ENCODE peak calls at places on chromosomes 1 and 21, in eight cellular contexts. One of them, this sample, is unnamed.

GRCh38 chr1:117928881-117929339 is 511 bp downstream of the GDAP2 start:
- DNase-seq in ELF-1: peak; percentile 73
- DNase-seq in kidney glomerular epithelial cell: no peak
- DNase-seq in HS-5: peak; percentile 30
- DNase-seq in stimulated activated CD4-positive, alpha-beta T cell treated with anti-CD3 and anti-CD28 coated beads, Interleukin-2, amount 100 ng/mL, for 24 hours: no peak
- DNase-seq in GM12878: no peak
- DNase-seq in bronchial epithelial cell: peak; percentile 63
- DNase-seq in activated CD4-positive, CD25-positive, alpha-beta regulatory T cell treated with anti-CD3 and anti-CD28 coated beads, Interleukin-2, amount 50 U/mL, for 16 hours: peak; percentile 3
- DNase-seq in this sample: peak; percentile 63

GRCh38 chr21:35075546-35075945 is 26.4 kb upstream of the RUNX1 start:
- DNase-seq in kidney glomerular epithelial cell: peak; percentile 77
- DNase-seq in ELF-1: peak; percentile 13
- DNase-seq in HS-5: peak; percentile 31
- DNase-seq in GM12878: no peak
- DNase-seq in bronchial epithelial cell: peak; percentile 79
- DNase-seq in activated CD4-positive, CD25-positive, alpha-beta regulatory T cell treated with anti-CD3 and anti-CD28 coated beads, Interleukin-2, amount 50 U/mL, for 16 hours: no peak
- DNase-seq in stimulated activated CD4-positive, alpha-beta T cell treated with anti-CD3 and anti-CD28 coated beads, Interleukin-2, amount 100 ng/mL, for 24 hours: no peak
- DNase-seq in this sample: no peak

GRCh38 chr1:113391643-113392271 is 1.4 kb downstream of the MAGI3 start:
- DNase-seq in kidney glomerular epithelial cell: peak; percentile 7
- DNase-seq in bronchial epithelial cell: peak; percentile 71
- DNase-seq in HS-5: no peak
- DNase-seq in ELF-1: no peak
- DNase-seq in stimulated activated CD4-positive, alpha-beta T cell treated with anti-CD3 and anti-CD28 coated beads, Interleukin-2, amount 100 ng/mL, for 24 hours: no peak
- DNase-seq in activated CD4-positive, CD25-positive, alpha-beta regulatory T cell treated with anti-CD3 and anti-CD28 coated beads, Interleukin-2, amount 50 U/mL, for 16 hours: no peak
- DNase-seq in GM12878: no peak
- DNase-seq in this sample: no peak

GRCh38 chr21:44303490-44303981 is 3.7 kb downstream of the PFKL start:
- DNase-seq in stimulated activated CD4-positive, alpha-beta T cell treated with anti-CD3 and anti-CD28 coated beads, Interleukin-2, amount 100 ng/mL, for 24 hours: no peak
- DNase-seq in kidney glomerular epithelial cell: no peak
- DNase-seq in bronchial epithelial cell: no peak
- DNase-seq in activated CD4-positive, CD25-positive, alpha-beta regulatory T cell treated with anti-CD3 and anti-CD28 coated beads, Interleukin-2, amount 50 U/mL, for 16 hours: no peak
- DNase-seq in HS-5: no peak
- DNase-seq in ELF-1: no peak
- DNase-seq in GM12878: no peak
- DNase-seq in this sample: no peak

GRCh38 chr1:24384251-24385090 is 29.1 kb downstream of the STPG1 start:
- DNase-seq in bronchial epithelial cell: peak; percentile 96
- DNase-seq in HS-5: no peak
- DNase-seq in kidney glomerular epithelial cell: peak; percentile 52
- DNase-seq in activated CD4-positive, CD25-positive, alpha-beta regulatory T cell treated with anti-CD3 and anti-CD28 coated beads, Interleukin-2, amount 50 U/mL, for 16 hours: no peak
- DNase-seq in GM12878: no peak
- DNase-seq in stimulated activated CD4-positive, alpha-beta T cell treated with anti-CD3 and anti-CD28 coated beads, Interleukin-2, amount 100 ng/mL, for 24 hours: peak; percentile 37
- DNase-seq in ELF-1: no peak
- DNase-seq in this sample: peak; percentile 66

GRCh38 chr1:207021139-207021861 is 11.3 kb downstream of the C1orf116 start:
- DNase-seq in stimulated activated CD4-positive, alpha-beta T cell treated with anti-CD3 and anti-CD28 coated beads, Interleukin-2, amount 100 ng/mL, for 24 hours: no peak
- DNase-seq in ELF-1: no peak
- DNase-seq in kidney glomerular epithelial cell: no peak
- DNase-seq in GM12878: no peak
- DNase-seq in HS-5: no peak
- DNase-seq in bronchial epithelial cell: peak; percentile 85
- DNase-seq in activated CD4-positive, CD25-positive, alpha-beta regulatory T cell treated with anti-CD3 and anti-CD28 coated beads, Interleukin-2, amount 50 U/mL, for 16 hours: no peak
- DNase-seq in this sample: no peak

GRCh38 chr1:59079434-59080135 is 217.3 kb upstream of the FGGY start:
- DNase-seq in ELF-1: no peak
- DNase-seq in HS-5: no peak
- DNase-seq in stimulated activated CD4-positive, alpha-beta T cell treated with anti-CD3 and anti-CD28 coated beads, Interleukin-2, amount 100 ng/mL, for 24 hours: no peak
- DNase-seq in GM12878: no peak
- DNase-seq in kidney glomerular epithelial cell: no peak
- DNase-seq in bronchial epithelial cell: no peak
- DNase-seq in activated CD4-positive, CD25-positive, alpha-beta regulatory T cell treated with anti-CD3 and anti-CD28 coated beads, Interleukin-2, amount 50 U/mL, for 16 hours: no peak
- DNase-seq in this sample: no peak

GRCh38 chr1:178004926-178005391 is 35.1 kb upstream of the SEC16B start:
- DNase-seq in HS-5: no peak
- DNase-seq in stimulated activated CD4-positive, alpha-beta T cell treated with anti-CD3 and anti-CD28 coated beads, Interleukin-2, amount 100 ng/mL, for 24 hours: no peak
- DNase-seq in bronchial epithelial cell: peak; percentile 83
- DNase-seq in activated CD4-positive, CD25-positive, alpha-beta regulatory T cell treated with anti-CD3 and anti-CD28 coated beads, Interleukin-2, amount 50 U/mL, for 16 hours: no peak
- DNase-seq in ELF-1: no peak
- DNase-seq in GM12878: no peak
- DNase-seq in kidney glomerular epithelial cell: peak; percentile 55
- DNase-seq in this sample: no peak

GRCh38 chr1:41780916-41781315 is 137.8 kb downstream of the HIVEP3 start:
- DNase-seq in bronchial epithelial cell: no peak
- DNase-seq in ELF-1: no peak
- DNase-seq in kidney glomerular epithelial cell: peak; percentile 72
- DNase-seq in HS-5: no peak
- DNase-seq in activated CD4-positive, CD25-positive, alpha-beta regulatory T cell treated with anti-CD3 and anti-CD28 coated beads, Interleukin-2, amount 50 U/mL, for 16 hours: no peak
- DNase-seq in GM12878: no peak
- DNase-seq in stimulated activated CD4-positive, alpha-beta T cell treated with anti-CD3 and anti-CD28 coated beads, Interleukin-2, amount 100 ng/mL, for 24 hours: no peak
- DNase-seq in this sample: no peak

GRCh38 chr1:203364013-203364730 is 13.2 kb upstream of the FMOD start:
- DNase-seq in GM12878: no peak
- DNase-seq in stimulated activated CD4-positive, alpha-beta T cell treated with anti-CD3 and anti-CD28 coated beads, Interleukin-2, amount 100 ng/mL, for 24 hours: no peak
- DNase-seq in activated CD4-positive, CD25-positive, alpha-beta regulatory T cell treated with anti-CD3 and anti-CD28 coated beads, Interleukin-2, amount 50 U/mL, for 16 hours: no peak
- DNase-seq in HS-5: no peak
- DNase-seq in bronchial epithelial cell: no peak
- DNase-seq in kidney glomerular epithelial cell: no peak
- DNase-seq in ELF-1: peak; percentile 94
- DNase-seq in this sample: no peak

GRCh38 chr1:161198206-161198876 is 513 bp downstream of the ADAMTS4 start:
- DNase-seq in bronchial epithelial cell: peak; percentile 11
- DNase-seq in ELF-1: peak; percentile 79
- DNase-seq in stimulated activated CD4-positive, alpha-beta T cell treated with anti-CD3 and anti-CD28 coated beads, Interleukin-2, amount 100 ng/mL, for 24 hours: no peak
- DNase-seq in GM12878: no peak
- DNase-seq in kidney glomerular epithelial cell: no peak
- DNase-seq in HS-5: no peak
- DNase-seq in activated CD4-positive, CD25-positive, alpha-beta regulatory T cell treated with anti-CD3 and anti-CD28 coated beads, Interleukin-2, amount 50 U/mL, for 16 hours: no peak
- DNase-seq in this sample: no peak

GRCh38 chr21:41359289-41359688 is 2.5 kb upstream of the MX2 start:
- DNase-seq in GM12878: no peak
- DNase-seq in ELF-1: peak; percentile 43
- DNase-seq in stimulated activated CD4-positive, alpha-beta T cell treated with anti-CD3 and anti-CD28 coated beads, Interleukin-2, amount 100 ng/mL, for 24 hours: no peak
- DNase-seq in HS-5: no peak
- DNase-seq in kidney glomerular epithelial cell: no peak
- DNase-seq in activated CD4-positive, CD25-positive, alpha-beta regulatory T cell treated with anti-CD3 and anti-CD28 coated beads, Interleukin-2, amount 50 U/mL, for 16 hours: no peak
- DNase-seq in bronchial epithelial cell: no peak
- DNase-seq in this sample: no peak

GRCh38 chr1:219537182-219537581 is 75.7 kb downstream of the ZC3H11B start:
- DNase-seq in activated CD4-positive, CD25-positive, alpha-beta regulatory T cell treated with anti-CD3 and anti-CD28 coated beads, Interleukin-2, amount 50 U/mL, for 16 hours: no peak
- DNase-seq in HS-5: no peak
- DNase-seq in stimulated activated CD4-positive, alpha-beta T cell treated with anti-CD3 and anti-CD28 coated beads, Interleukin-2, amount 100 ng/mL, for 24 hours: no peak
- DNase-seq in kidney glomerular epithelial cell: no peak
- DNase-seq in GM12878: no peak
- DNase-seq in ELF-1: no peak
- DNase-seq in bronchial epithelial cell: no peak
- DNase-seq in this sample: no peak

GRCh38 chr1:218584418-218585155 is 239.5 kb downstream of the TGFB2 start:
- DNase-seq in activated CD4-positive, CD25-positive, alpha-beta regulatory T cell treated with anti-CD3 and anti-CD28 coated beads, Interleukin-2, amount 50 U/mL, for 16 hours: no peak
- DNase-seq in kidney glomerular epithelial cell: no peak
- DNase-seq in ELF-1: no peak
- DNase-seq in HS-5: no peak
- DNase-seq in GM12878: no peak
- DNase-seq in bronchial epithelial cell: peak; percentile 66
- DNase-seq in stimulated activated CD4-positive, alpha-beta T cell treated with anti-CD3 and anti-CD28 coated beads, Interleukin-2, amount 100 ng/mL, for 24 hours: no peak
- DNase-seq in this sample: no peak

GRCh38 chr1:227945891-227946623 is 1.7 kb downstream of the WNT9A start:
- DNase-seq in ELF-1: peak; percentile 58
- DNase-seq in stimulated activated CD4-positive, alpha-beta T cell treated with anti-CD3 and anti-CD28 coated beads, Interleukin-2, amount 100 ng/mL, for 24 hours: no peak
- DNase-seq in HS-5: no peak
- DNase-seq in kidney glomerular epithelial cell: no peak
- DNase-seq in GM12878: no peak
- DNase-seq in activated CD4-positive, CD25-positive, alpha-beta regulatory T cell treated with anti-CD3 and anti-CD28 coated beads, Interleukin-2, amount 50 U/mL, for 16 hours: no peak
- DNase-seq in bronchial epithelial cell: peak; percentile 80
- DNase-seq in this sample: peak; percentile 89

This sample was measured in AG08396.